ENCODE peak calls at places on chromosomes 3 and 15, in six cellular contexts. X is fibroblast of lung, J is thoracic aorta, W is left ventricle myocardium inferior, E is cardiac muscle cell, G is adrenal gland. T is an unnamed sample.

GRCh38 chr3:183159319-183159718 is 3.2 kb downstream of the LAMP3 start:
- DNase-seq in E (no peak), X (no peak), G (no peak), W (no peak), J (no peak), T (no peak)

GRCh38 chr3:113736548-113737089 is 9.4 kb downstream of the NAA50 start:
- DNase-seq in X (peak; percentile 83), J (no peak), E (peak; percentile 44), W (no peak), G (peak; percentile 41), T (no peak)

GRCh38 chr3:53156368-53156834 is 4.6 kb upstream of the PRKCD start:
- DNase-seq in E (no peak), J (no peak), G (no peak), W (no peak), X (no peak), T (peak; percentile 85)

GRCh38 chr15:85541744-85542143 is 161.3 kb downstream of the AKAP13 start:
- DNase-seq in G (no peak), J (no peak), E (no peak), W (no peak), X (no peak), T (no peak)

GRCh38 chr15:72796515-72797337 is 13.2 kb upstream of the ADPGK start:
- DNase-seq in X (peak; percentile 44), E (peak; percentile 71), W (peak; percentile 44), J (no peak), G (peak; percentile 38), T (peak; percentile 73)

GRCh38 chr3:196357905-196358304 is 19.7 kb upstream of the TM4SF19 start:
- DNase-seq in X (no peak), E (no peak), G (no peak), W (no peak), J (no peak), T (no peak)

GRCh38 chr3:44359146-44359751 is 20.7 kb downstream of the TCAIM start:
- DNase-seq in G (no peak), E (no peak), W (no peak), J (no peak), X (no peak), T (no peak)

GRCh38 chr3:21747376-21747775 is 3.6 kb downstream of the ZNF385D start:
- DNase-seq in W (no peak), J (no peak), X (peak; percentile 19), G (no peak), E (no peak), T (no peak)

GRCh38 chr3:4643904-4644547 is 150.9 kb downstream of the ITPR1 start:
- DNase-seq in X (no peak), G (peak; percentile 60), W (no peak), J (no peak), E (no peak), T (no peak)

GRCh38 chr3:57729339-57730039 is 26.6 kb upstream of the SLMAP start:
- DNase-seq in G (no peak), J (no peak), E (no peak), W (no peak), X (no peak), T (no peak)

GRCh38 chr3:42513121-42513520 is 10.7 kb downstream of the VIPR1 start:
- DNase-seq in E (no peak), X (no peak), J (no peak), W (no peak), G (no peak), T (no peak)

GRCh38 chr3:127288921-127289645 is 1.2 kb upstream of the PRR20G start:
- DNase-seq in J (no peak), W (no peak), X (no peak), G (no peak), E (no peak), T (no peak)

GRCh38 chr3:25532763-25533162 is 104.7 kb downstream of the RARB start:
- DNase-seq in E (no peak), W (no peak), X (peak; percentile 20), G (no peak), J (no peak), T (peak; percentile 45)
- TF ChIP-seq CTCF in E (peak; percentile 67), W (peak; percentile 59), X (peak; percentile 68), G (no peak), J (peak; percentile 38), T (peak; percentile 30)

DNA sequence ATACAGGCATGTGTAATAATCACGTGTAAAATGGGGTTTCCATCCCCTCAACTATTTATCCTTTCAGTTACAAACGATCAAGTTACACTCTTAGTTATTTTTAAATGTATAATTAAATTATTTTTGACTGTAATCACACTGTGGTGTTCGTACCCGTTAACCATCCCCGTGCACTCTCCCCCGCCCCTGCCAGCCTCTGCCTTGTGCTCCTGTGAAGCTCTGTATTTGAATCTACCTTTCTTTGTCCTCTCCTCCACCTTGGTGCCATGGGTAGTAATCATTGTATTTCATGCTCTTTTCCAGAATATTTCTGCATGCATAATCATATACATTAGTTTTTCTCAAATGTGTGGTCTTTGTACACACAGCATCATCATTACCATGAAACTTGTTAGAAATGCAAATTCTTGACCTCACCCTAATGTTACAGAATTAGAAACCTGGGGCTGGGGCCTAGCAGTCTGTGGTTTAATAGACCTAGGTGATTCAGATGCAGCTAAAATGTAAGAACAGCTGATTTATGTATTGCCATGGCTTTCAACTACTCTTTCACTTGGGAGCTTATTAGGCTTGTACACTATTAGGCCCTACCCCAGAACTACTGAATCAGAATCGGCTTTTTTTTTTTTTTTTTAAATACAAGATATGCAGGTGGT is 91.5 kb downstream of the STT3B start:
- DNase-seq in G (no peak), J (no peak), X (no peak), E (no peak), W (no peak), T (no peak)
- H3K27me3 ChIP-seq in G (no peaks in the 10 kb centered on the region), J (no peaks in the 10 kb centered on the region), X (no peaks in the 10 kb centered on the region), E (no peaks in the 10 kb centered on the region), W (no peaks in the 10 kb centered on the region), T (no peaks in the 10 kb centered on the region)

GRCh38 chr15:66749841-66750575 is 48.0 kb downstream of the SMAD6 start:
- DNase-seq in E (no peak), G (peak; percentile 41), X (no peak), J (no peak), W (no peak), T (no peak)

GRCh38 chr15:66750609-66751008 is 48.6 kb downstream of the SMAD6 start:
- DNase-seq in J (no peak), W (no peak), E (no peak), X (no peak), G (no peak), T (no peak)

GRCh38 chr15:66752078-66752477 is 50.0 kb downstream of the SMAD6 start:
- DNase-seq in W (no peak), J (no peak), E (no peak), X (no peak), G (no peak), T (no peak)

GRCh38 chr15:66753687-66754377 is 51.8 kb downstream of the SMAD6 start:
- DNase-seq in W (no peak), J (no peak), G (no peak), E (no peak), X (no peak), T (no peak)

DNA sequence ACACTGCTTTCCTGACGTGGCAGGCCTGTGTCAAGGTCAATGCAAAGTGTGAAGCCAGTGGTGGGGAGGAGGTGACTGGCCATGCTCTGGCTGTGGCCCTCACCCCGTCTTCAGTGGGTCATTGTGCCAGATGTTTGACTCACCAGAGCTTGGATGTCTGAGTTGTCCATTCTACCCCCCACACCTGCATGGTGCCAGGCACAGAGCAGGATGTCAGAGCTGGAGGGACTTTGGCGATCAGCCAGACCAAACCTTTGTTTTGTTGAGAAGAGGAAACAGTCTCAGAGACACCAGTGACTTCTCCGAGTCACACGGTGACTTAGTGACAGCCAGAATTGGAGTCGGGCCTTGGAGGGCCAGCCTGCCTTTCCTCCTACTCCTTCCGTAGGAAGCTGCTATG is 49.5 kb downstream of the SMAD6 start:
- DNase-seq in E (no peak), X (no peak), W (no peak), G (peak; percentile 66), J (no peak), T (no peak)
- H3K27ac ChIP-seq in E (peak overlapping the region; percentile 73), X (no peak overlapping the region), W (peak overlapping the region; percentile 57), G (no peak overlapping the region), J (no peak overlapping the region), T (no peak overlapping the region)

GRCh38 chr15:93035092-93035915 is 53.7 kb downstream of the RGMA start:
- DNase-seq in W (no peak), J (no peak), G (no peak), X (no peak), E (no peak), T (no peak)

GRCh38 chr15:93038064-93038705 is 50.8 kb downstream of the RGMA start:
- DNase-seq in G (no peak), J (no peak), W (no peak), E (no peak), X (no peak), T (no peak)

GRCh38 chr15:93035953-93036810 is 52.8 kb downstream of the RGMA start:
- DNase-seq in G (peak; percentile 45), W (no peak), X (peak; percentile 44), J (no peak), E (peak; percentile 61), T (no peak)

GRCh38 chr15:93036922-93037321 is 52.1 kb downstream of the RGMA start:
- DNase-seq in X (no peak), W (no peak), G (no peak), E (no peak), J (no peak), T (no peak)

DNA sequence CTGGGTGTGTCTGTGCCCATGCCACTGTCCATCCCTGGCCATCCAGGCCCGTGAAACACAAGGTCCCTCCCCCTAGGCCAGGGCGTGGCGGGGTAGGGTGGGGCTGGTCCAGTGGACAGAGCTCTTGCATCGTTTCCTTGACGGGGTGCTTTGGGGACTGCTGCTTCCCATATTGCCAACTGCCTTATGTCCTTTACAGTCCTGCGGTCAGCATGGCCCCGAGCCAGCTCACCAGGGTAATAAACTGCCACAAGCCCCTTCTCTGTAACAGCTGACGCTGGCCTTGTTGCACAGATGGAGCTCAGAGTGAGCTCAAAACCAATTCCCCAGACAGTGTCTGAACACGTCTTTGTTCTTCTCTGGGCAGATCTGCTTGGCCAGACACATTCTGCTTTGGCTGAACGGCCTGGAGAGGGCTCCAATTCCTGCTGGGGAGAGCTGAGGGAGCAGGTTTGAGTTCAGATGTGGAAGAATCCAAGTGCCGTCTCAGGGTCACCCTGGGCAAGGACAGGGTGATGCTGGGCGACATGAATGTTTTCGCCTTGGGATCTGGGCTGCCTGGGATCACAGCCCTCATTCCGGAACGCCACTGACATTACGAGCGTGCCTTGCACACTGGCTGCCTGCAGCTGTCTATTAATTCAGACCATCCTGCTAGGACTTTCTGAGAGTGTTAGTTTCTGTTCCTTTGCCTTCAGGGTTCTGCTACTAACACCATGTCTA is 51.5 kb downstream of the RGMA start:
- DNase-seq in G (no peak), E (peak; percentile 25), W (peak; percentile 69), X (peak; percentile 55), J (no peak), T (no peak)
- TF ChIP-seq CTCF in G (no peak), E (peak; percentile 37), W (peak; percentile 40), X (peak; percentile 42), J (no peak), T (no peak)

GRCh38 chr3:158104346-158105020 is 1.7 kb downstream of the SHOX2 start:
- DNase-seq in W (no peak), X (no peak), G (no peak), E (no peak), J (no peak), T (no peak)
- H3K27me3 ChIP-seq in W (peaks cover 99% of the 10 kb centered on the region), X (peaks cover 50% of the 10 kb centered on the region), G (peaks cover 90% of the 10 kb centered on the region), E (peaks cover 100% of the 10 kb centered on the region), J (peaks cover 32% of the 10 kb centered on the region), T (peaks cover 89% of the 10 kb centered on the region)